ENCODE peak calls at places on chromosomes 1 and 21, in eight cellular contexts. One of them, this sample, is unnamed.

GRCh38 chr21:42187976-42188653 is 30.8 kb upstream of the ABCG1 start:
- DNase-seq in endothelial cell: no peak
- DNase-seq in HuH-7.5: no peak
- DNase-seq in naive thymus-derived CD8-positive, alpha-beta T cell: peak
- DNase-seq in stimulated activated CD4-positive, alpha-beta T cell treated with anti-CD3 and anti-CD28 coated beads, TNF-alpha, amount 100 ng/mL, for 1 hour: peak
- DNase-seq in transverse colon: peak
- DNase-seq in activated naive CD4-positive, alpha-beta T cell treated with anti-CD3 and anti-CD28 coated beads for 36 hours: peak
- DNase-seq in NCI-H748 treated with DMSO at 0.1 percent for 48 hours: no peak
- DNase-seq in this sample: peak

GRCh38 chr1:240122639-240123604 is 31.2 kb downstream of the FMN2 start:
- DNase-seq in HuH-7.5: no peak
- DNase-seq in activated naive CD4-positive, alpha-beta T cell treated with anti-CD3 and anti-CD28 coated beads for 36 hours: no peak
- DNase-seq in naive thymus-derived CD8-positive, alpha-beta T cell: no peak
- DNase-seq in transverse colon: peak
- DNase-seq in stimulated activated CD4-positive, alpha-beta T cell treated with anti-CD3 and anti-CD28 coated beads, TNF-alpha, amount 100 ng/mL, for 1 hour: no peak
- DNase-seq in NCI-H748 treated with DMSO at 0.1 percent for 48 hours: peak
- DNase-seq in endothelial cell: no peak
- DNase-seq in this sample: no peak

GRCh38 chr1:55530749-55531478 is 315.8 kb upstream of the USP24 start:
- DNase-seq in naive thymus-derived CD8-positive, alpha-beta T cell: no peak
- DNase-seq in activated naive CD4-positive, alpha-beta T cell treated with anti-CD3 and anti-CD28 coated beads for 36 hours: no peak
- DNase-seq in stimulated activated CD4-positive, alpha-beta T cell treated with anti-CD3 and anti-CD28 coated beads, TNF-alpha, amount 100 ng/mL, for 1 hour: no peak
- DNase-seq in endothelial cell: no peak
- DNase-seq in HuH-7.5: peak
- DNase-seq in transverse colon: no peak
- DNase-seq in NCI-H748 treated with DMSO at 0.1 percent for 48 hours: no peak
- DNase-seq in this sample: no peak

GRCh38 chr1:233721003-233721595 is 107.2 kb downstream of the KCNK1 start:
- DNase-seq in NCI-H748 treated with DMSO at 0.1 percent for 48 hours: no peak
- DNase-seq in HuH-7.5: no peak
- DNase-seq in activated naive CD4-positive, alpha-beta T cell treated with anti-CD3 and anti-CD28 coated beads for 36 hours: no peak
- DNase-seq in endothelial cell: no peak
- DNase-seq in transverse colon: no peak
- DNase-seq in stimulated activated CD4-positive, alpha-beta T cell treated with anti-CD3 and anti-CD28 coated beads, TNF-alpha, amount 100 ng/mL, for 1 hour: no peak
- DNase-seq in naive thymus-derived CD8-positive, alpha-beta T cell: no peak
- DNase-seq in this sample: no peak

GRCh38 chr1:11730429-11730861 is 5.5 kb upstream of the AGTRAP start:
- DNase-seq in endothelial cell: peak
- DNase-seq in stimulated activated CD4-positive, alpha-beta T cell treated with anti-CD3 and anti-CD28 coated beads, TNF-alpha, amount 100 ng/mL, for 1 hour: no peak
- DNase-seq in NCI-H748 treated with DMSO at 0.1 percent for 48 hours: no peak
- DNase-seq in HuH-7.5: no peak
- DNase-seq in transverse colon: peak
- DNase-seq in naive thymus-derived CD8-positive, alpha-beta T cell: no peak
- DNase-seq in activated naive CD4-positive, alpha-beta T cell treated with anti-CD3 and anti-CD28 coated beads for 36 hours: peak
- DNase-seq in this sample: no peak

GRCh38 chr21:33578214-33578613 is 10.3 kb downstream of the DONSON start:
- DNase-seq in endothelial cell: no peak
- DNase-seq in activated naive CD4-positive, alpha-beta T cell treated with anti-CD3 and anti-CD28 coated beads for 36 hours: no peak
- DNase-seq in transverse colon: no peak
- DNase-seq in NCI-H748 treated with DMSO at 0.1 percent for 48 hours: no peak
- DNase-seq in HuH-7.5: no peak
- DNase-seq in stimulated activated CD4-positive, alpha-beta T cell treated with anti-CD3 and anti-CD28 coated beads, TNF-alpha, amount 100 ng/mL, for 1 hour: no peak
- DNase-seq in naive thymus-derived CD8-positive, alpha-beta T cell: no peak
- DNase-seq in this sample: no peak

GRCh38 chr21:36207577-36208320 is 51.1 kb downstream of the DOP1B start:
- DNase-seq in transverse colon: no peak
- DNase-seq in naive thymus-derived CD8-positive, alpha-beta T cell: no peak
- DNase-seq in activated naive CD4-positive, alpha-beta T cell treated with anti-CD3 and anti-CD28 coated beads for 36 hours: peak
- DNase-seq in NCI-H748 treated with DMSO at 0.1 percent for 48 hours: no peak
- DNase-seq in HuH-7.5: no peak
- DNase-seq in stimulated activated CD4-positive, alpha-beta T cell treated with anti-CD3 and anti-CD28 coated beads, TNF-alpha, amount 100 ng/mL, for 1 hour: no peak
- DNase-seq in endothelial cell: no peak
- DNase-seq in this sample: no peak

GRCh38 chr1:51669191-51669590 is 52.3 kb downstream of the OSBPL9 start:
- DNase-seq in activated naive CD4-positive, alpha-beta T cell treated with anti-CD3 and anti-CD28 coated beads for 36 hours: no peak
- DNase-seq in endothelial cell: no peak
- DNase-seq in stimulated activated CD4-positive, alpha-beta T cell treated with anti-CD3 and anti-CD28 coated beads, TNF-alpha, amount 100 ng/mL, for 1 hour: no peak
- DNase-seq in NCI-H748 treated with DMSO at 0.1 percent for 48 hours: no peak
- DNase-seq in transverse colon: no peak
- DNase-seq in HuH-7.5: no peak
- DNase-seq in naive thymus-derived CD8-positive, alpha-beta T cell: no peak
- DNase-seq in this sample: no peak

GRCh38 chr1:2391034-2391384 is 345 bp downstream of the MORN1 start:
- DNase-seq in HuH-7.5: peak
- DNase-seq in naive thymus-derived CD8-positive, alpha-beta T cell: no peak
- DNase-seq in transverse colon: peak
- DNase-seq in activated naive CD4-positive, alpha-beta T cell treated with anti-CD3 and anti-CD28 coated beads for 36 hours: no peak
- DNase-seq in NCI-H748 treated with DMSO at 0.1 percent for 48 hours: no peak
- DNase-seq in stimulated activated CD4-positive, alpha-beta T cell treated with anti-CD3 and anti-CD28 coated beads, TNF-alpha, amount 100 ng/mL, for 1 hour: no peak
- DNase-seq in endothelial cell: peak
- DNase-seq in this sample: peak

GRCh38 chr1:32600034-32600433 is 50.3 kb downstream of the ZBTB8OS start:
- DNase-seq in naive thymus-derived CD8-positive, alpha-beta T cell: no peak
- DNase-seq in NCI-H748 treated with DMSO at 0.1 percent for 48 hours: no peak
- DNase-seq in activated naive CD4-positive, alpha-beta T cell treated with anti-CD3 and anti-CD28 coated beads for 36 hours: no peak
- DNase-seq in transverse colon: no peak
- DNase-seq in HuH-7.5: no peak
- DNase-seq in stimulated activated CD4-positive, alpha-beta T cell treated with anti-CD3 and anti-CD28 coated beads, TNF-alpha, amount 100 ng/mL, for 1 hour: no peak
- DNase-seq in endothelial cell: no peak
- DNase-seq in this sample: no peak

GRCh38 chr1:239031310-239031709 is 355.1 kb upstream of the CHRM3 start:
- DNase-seq in stimulated activated CD4-positive, alpha-beta T cell treated with anti-CD3 and anti-CD28 coated beads, TNF-alpha, amount 100 ng/mL, for 1 hour: no peak
- DNase-seq in NCI-H748 treated with DMSO at 0.1 percent for 48 hours: no peak
- DNase-seq in endothelial cell: no peak
- DNase-seq in activated naive CD4-positive, alpha-beta T cell treated with anti-CD3 and anti-CD28 coated beads for 36 hours: no peak
- DNase-seq in HuH-7.5: no peak
- DNase-seq in naive thymus-derived CD8-positive, alpha-beta T cell: no peak
- DNase-seq in transverse colon: no peak
- DNase-seq in this sample: no peak

GRCh38 chr1:201468501-201468843 is 516 bp downstream of the PHLDA3 start:
- DNase-seq in naive thymus-derived CD8-positive, alpha-beta T cell: no peak
- DNase-seq in stimulated activated CD4-positive, alpha-beta T cell treated with anti-CD3 and anti-CD28 coated beads, TNF-alpha, amount 100 ng/mL, for 1 hour: no peak
- DNase-seq in NCI-H748 treated with DMSO at 0.1 percent for 48 hours: no peak
- DNase-seq in transverse colon: no peak
- DNase-seq in activated naive CD4-positive, alpha-beta T cell treated with anti-CD3 and anti-CD28 coated beads for 36 hours: peak
- DNase-seq in endothelial cell: no peak
- DNase-seq in HuH-7.5: no peak
- DNase-seq in this sample: no peak

GRCh38 chr1:2384941-2385481 is 6.3 kb downstream of the MORN1 start:
- DNase-seq in naive thymus-derived CD8-positive, alpha-beta T cell: no peak
- DNase-seq in HuH-7.5: no peak
- DNase-seq in endothelial cell: no peak
- DNase-seq in activated naive CD4-positive, alpha-beta T cell treated with anti-CD3 and anti-CD28 coated beads for 36 hours: no peak
- DNase-seq in transverse colon: peak
- DNase-seq in stimulated activated CD4-positive, alpha-beta T cell treated with anti-CD3 and anti-CD28 coated beads, TNF-alpha, amount 100 ng/mL, for 1 hour: no peak
- DNase-seq in NCI-H748 treated with DMSO at 0.1 percent for 48 hours: no peak
- DNase-seq in this sample: no peak

GRCh38 chr1:225655509-225656258 is 2.8 kb upstream of the ENAH start:
- DNase-seq in NCI-H748 treated with DMSO at 0.1 percent for 48 hours: no peak
- DNase-seq in naive thymus-derived CD8-positive, alpha-beta T cell: no peak
- DNase-seq in activated naive CD4-positive, alpha-beta T cell treated with anti-CD3 and anti-CD28 coated beads for 36 hours: peak
- DNase-seq in transverse colon: peak
- DNase-seq in stimulated activated CD4-positive, alpha-beta T cell treated with anti-CD3 and anti-CD28 coated beads, TNF-alpha, amount 100 ng/mL, for 1 hour: no peak
- DNase-seq in endothelial cell: no peak
- DNase-seq in HuH-7.5: no peak
- DNase-seq in this sample: no peak

GRCh38 chr1:173714441-173714758 is 381 bp upstream of the KLHL20 start:
- DNase-seq in endothelial cell: no peak
- DNase-seq in HuH-7.5: no peak
- DNase-seq in NCI-H748 treated with DMSO at 0.1 percent for 48 hours: no peak
- DNase-seq in stimulated activated CD4-positive, alpha-beta T cell treated with anti-CD3 and anti-CD28 coated beads, TNF-alpha, amount 100 ng/mL, for 1 hour: no peak
- DNase-seq in transverse colon: no peak
- DNase-seq in naive thymus-derived CD8-positive, alpha-beta T cell: no peak
- DNase-seq in activated naive CD4-positive, alpha-beta T cell treated with anti-CD3 and anti-CD28 coated beads for 36 hours: no peak
- DNase-seq in this sample: peak

GRCh38 chr1:64965239-64966157 is 851 bp downstream of the JAK1 start:
- DNase-seq in transverse colon: peak
- DNase-seq in naive thymus-derived CD8-positive, alpha-beta T cell: peak
- DNase-seq in NCI-H748 treated with DMSO at 0.1 percent for 48 hours: no peak
- DNase-seq in activated naive CD4-positive, alpha-beta T cell treated with anti-CD3 and anti-CD28 coated beads for 36 hours: peak
- DNase-seq in HuH-7.5: peak
- DNase-seq in endothelial cell: peak
- DNase-seq in stimulated activated CD4-positive, alpha-beta T cell treated with anti-CD3 and anti-CD28 coated beads, TNF-alpha, amount 100 ng/mL, for 1 hour: peak
- DNase-seq in this sample: peak

GRCh38 chr1:7388141-7388487 is 383.0 kb upstream of the VAMP3 start:
- DNase-seq in NCI-H748 treated with DMSO at 0.1 percent for 48 hours: no peak
- DNase-seq in transverse colon: no peak
- DNase-seq in naive thymus-derived CD8-positive, alpha-beta T cell: no peak
- DNase-seq in activated naive CD4-positive, alpha-beta T cell treated with anti-CD3 and anti-CD28 coated beads for 36 hours: no peak
- DNase-seq in HuH-7.5: no peak
- DNase-seq in stimulated activated CD4-positive, alpha-beta T cell treated with anti-CD3 and anti-CD28 coated beads, TNF-alpha, amount 100 ng/mL, for 1 hour: no peak
- DNase-seq in endothelial cell: no peak
- DNase-seq in this sample: no peak

GRCh38 chr1:212683357-212683722 is 16.3 kb downstream of the BATF3 start:
- DNase-seq in naive thymus-derived CD8-positive, alpha-beta T cell: no peak
- DNase-seq in transverse colon: peak
- DNase-seq in activated naive CD4-positive, alpha-beta T cell treated with anti-CD3 and anti-CD28 coated beads for 36 hours: peak
- DNase-seq in stimulated activated CD4-positive, alpha-beta T cell treated with anti-CD3 and anti-CD28 coated beads, TNF-alpha, amount 100 ng/mL, for 1 hour: no peak
- DNase-seq in endothelial cell: no peak
- DNase-seq in HuH-7.5: no peak
- DNase-seq in NCI-H748 treated with DMSO at 0.1 percent for 48 hours: no peak
- DNase-seq in this sample: no peak

GRCh38 chr1:243846761-243847160 is 3.3 kb downstream of the AKT3 start:
- DNase-seq in transverse colon: no peak
- DNase-seq in naive thymus-derived CD8-positive, alpha-beta T cell: no peak
- DNase-seq in endothelial cell: no peak
- DNase-seq in NCI-H748 treated with DMSO at 0.1 percent for 48 hours: no peak
- DNase-seq in stimulated activated CD4-positive, alpha-beta T cell treated with anti-CD3 and anti-CD28 coated beads, TNF-alpha, amount 100 ng/mL, for 1 hour: no peak
- DNase-seq in activated naive CD4-positive, alpha-beta T cell treated with anti-CD3 and anti-CD28 coated beads for 36 hours: no peak
- DNase-seq in HuH-7.5: no peak
- DNase-seq in this sample: no peak

GRCh38 chr1:78360584-78360983 is 130.2 kb upstream of the PTGFR start:
- DNase-seq in NCI-H748 treated with DMSO at 0.1 percent for 48 hours: no peak
- DNase-seq in endothelial cell: no peak
- DNase-seq in activated naive CD4-positive, alpha-beta T cell treated with anti-CD3 and anti-CD28 coated beads for 36 hours: no peak
- DNase-seq in HuH-7.5: no peak
- DNase-seq in stimulated activated CD4-positive, alpha-beta T cell treated with anti-CD3 and anti-CD28 coated beads, TNF-alpha, amount 100 ng/mL, for 1 hour: no peak
- DNase-seq in naive thymus-derived CD8-positive, alpha-beta T cell: no peak
- DNase-seq in transverse colon: no peak
- DNase-seq in this sample: no peak

GRCh38 chr1:11413907-11414495 is 65.0 kb upstream of the DISP3 start:
- DNase-seq in endothelial cell: no peak
- DNase-seq in NCI-H748 treated with DMSO at 0.1 percent for 48 hours: no peak
- DNase-seq in stimulated activated CD4-positive, alpha-beta T cell treated with anti-CD3 and anti-CD28 coated beads, TNF-alpha, amount 100 ng/mL, for 1 hour: no peak
- DNase-seq in naive thymus-derived CD8-positive, alpha-beta T cell: no peak
- DNase-seq in HuH-7.5: no peak
- DNase-seq in transverse colon: no peak
- DNase-seq in activated naive CD4-positive, alpha-beta T cell treated with anti-CD3 and anti-CD28 coated beads for 36 hours: no peak
- DNase-seq in this sample: no peak

GRCh38 chr1:232950919-232951579 is 638 bp downstream of the NTPCR start:
- DNase-seq in transverse colon: peak
- DNase-seq in endothelial cell: peak
- DNase-seq in activated naive CD4-positive, alpha-beta T cell treated with anti-CD3 and anti-CD28 coated beads for 36 hours: peak
- DNase-seq in HuH-7.5: peak
- DNase-seq in naive thymus-derived CD8-positive, alpha-beta T cell: no peak
- DNase-seq in NCI-H748 treated with DMSO at 0.1 percent for 48 hours: no peak
- DNase-seq in stimulated activated CD4-positive, alpha-beta T cell treated with anti-CD3 and anti-CD28 coated beads, TNF-alpha, amount 100 ng/mL, for 1 hour: no peak
- DNase-seq in this sample: no peak

GRCh38 chr21:44375281-44375651 is 21.8 kb downstream of the TRPM2 start:
- DNase-seq in activated naive CD4-positive, alpha-beta T cell treated with anti-CD3 and anti-CD28 coated beads for 36 hours: peak
- DNase-seq in transverse colon: peak
- DNase-seq in endothelial cell: no peak
- DNase-seq in naive thymus-derived CD8-positive, alpha-beta T cell: no peak
- DNase-seq in NCI-H748 treated with DMSO at 0.1 percent for 48 hours: no peak
- DNase-seq in stimulated activated CD4-positive, alpha-beta T cell treated with anti-CD3 and anti-CD28 coated beads, TNF-alpha, amount 100 ng/mL, for 1 hour: no peak
- DNase-seq in HuH-7.5: no peak
- DNase-seq in this sample: peak

GRCh38 chr1:159881930-159882839 is 17.8 kb downstream of the CFAP45 start:
- DNase-seq in HuH-7.5: no peak
- DNase-seq in NCI-H748 treated with DMSO at 0.1 percent for 48 hours: peak
- DNase-seq in naive thymus-derived CD8-positive, alpha-beta T cell: peak
- DNase-seq in transverse colon: peak
- DNase-seq in activated naive CD4-positive, alpha-beta T cell treated with anti-CD3 and anti-CD28 coated beads for 36 hours: peak
- DNase-seq in endothelial cell: peak
- DNase-seq in stimulated activated CD4-positive, alpha-beta T cell treated with anti-CD3 and anti-CD28 coated beads, TNF-alpha, amount 100 ng/mL, for 1 hour: no peak
- DNase-seq in this sample: no peak

GRCh38 chr1:207833381-207833780 is 77.5 kb downstream of the CD34 start:
- DNase-seq in NCI-H748 treated with DMSO at 0.1 percent for 48 hours: no peak
- DNase-seq in stimulated activated CD4-positive, alpha-beta T cell treated with anti-CD3 and anti-CD28 coated beads, TNF-alpha, amount 100 ng/mL, for 1 hour: no peak
- DNase-seq in HuH-7.5: no peak
- DNase-seq in naive thymus-derived CD8-positive, alpha-beta T cell: no peak
- DNase-seq in activated naive CD4-positive, alpha-beta T cell treated with anti-CD3 and anti-CD28 coated beads for 36 hours: no peak
- DNase-seq in endothelial cell: no peak
- DNase-seq in transverse colon: no peak
- DNase-seq in this sample: no peak

GRCh38 chr1:10080523-10080922 is 47.8 kb downstream of the UBE4B start:
- DNase-seq in NCI-H748 treated with DMSO at 0.1 percent for 48 hours: no peak
- DNase-seq in stimulated activated CD4-positive, alpha-beta T cell treated with anti-CD3 and anti-CD28 coated beads, TNF-alpha, amount 100 ng/mL, for 1 hour: no peak
- DNase-seq in naive thymus-derived CD8-positive, alpha-beta T cell: no peak
- DNase-seq in HuH-7.5: no peak
- DNase-seq in transverse colon: no peak
- DNase-seq in endothelial cell: no peak
- DNase-seq in activated naive CD4-positive, alpha-beta T cell treated with anti-CD3 and anti-CD28 coated beads for 36 hours: no peak
- DNase-seq in this sample: no peak

GRCh38 chr1:177209357-177209756 is 38.6 kb downstream of the BRINP2 start:
- DNase-seq in naive thymus-derived CD8-positive, alpha-beta T cell: no peak
- DNase-seq in endothelial cell: no peak
- DNase-seq in transverse colon: peak
- DNase-seq in stimulated activated CD4-positive, alpha-beta T cell treated with anti-CD3 and anti-CD28 coated beads, TNF-alpha, amount 100 ng/mL, for 1 hour: no peak
- DNase-seq in NCI-H748 treated with DMSO at 0.1 percent for 48 hours: peak
- DNase-seq in activated naive CD4-positive, alpha-beta T cell treated with anti-CD3 and anti-CD28 coated beads for 36 hours: no peak
- DNase-seq in HuH-7.5: peak
- DNase-seq in this sample: no peak

GRCh38 chr1:25099343-25099951 is 132.9 kb downstream of the SYF2 start:
- DNase-seq in NCI-H748 treated with DMSO at 0.1 percent for 48 hours: peak
- DNase-seq in stimulated activated CD4-positive, alpha-beta T cell treated with anti-CD3 and anti-CD28 coated beads, TNF-alpha, amount 100 ng/mL, for 1 hour: no peak
- DNase-seq in transverse colon: peak
- DNase-seq in activated naive CD4-positive, alpha-beta T cell treated with anti-CD3 and anti-CD28 coated beads for 36 hours: peak
- DNase-seq in endothelial cell: no peak
- DNase-seq in naive thymus-derived CD8-positive, alpha-beta T cell: no peak
- DNase-seq in HuH-7.5: no peak
- DNase-seq in this sample: no peak

GRCh38 chr21:46129846-46130651 is 25.3 kb downstream of the FTCD start:
- DNase-seq in naive thymus-derived CD8-positive, alpha-beta T cell: peak
- DNase-seq in NCI-H748 treated with DMSO at 0.1 percent for 48 hours: no peak
- DNase-seq in stimulated activated CD4-positive, alpha-beta T cell treated with anti-CD3 and anti-CD28 coated beads, TNF-alpha, amount 100 ng/mL, for 1 hour: no peak
- DNase-seq in HuH-7.5: no peak
- DNase-seq in transverse colon: no peak
- DNase-seq in activated naive CD4-positive, alpha-beta T cell treated with anti-CD3 and anti-CD28 coated beads for 36 hours: no peak
- DNase-seq in endothelial cell: no peak
- DNase-seq in this sample: no peak

GRCh38 chr1:246582301-246583055 is 16.2 kb downstream of the CNST start:
- DNase-seq in transverse colon: peak
- DNase-seq in NCI-H748 treated with DMSO at 0.1 percent for 48 hours: no peak
- DNase-seq in HuH-7.5: no peak
- DNase-seq in activated naive CD4-positive, alpha-beta T cell treated with anti-CD3 and anti-CD28 coated beads for 36 hours: no peak
- DNase-seq in endothelial cell: no peak
- DNase-seq in stimulated activated CD4-positive, alpha-beta T cell treated with anti-CD3 and anti-CD28 coated beads, TNF-alpha, amount 100 ng/mL, for 1 hour: no peak
- DNase-seq in naive thymus-derived CD8-positive, alpha-beta T cell: no peak
- DNase-seq in this sample: no peak

GRCh38 chr1:214445846-214446614 is 105.4 kb downstream of the PTPN14 start:
- DNase-seq in endothelial cell: no peak
- DNase-seq in activated naive CD4-positive, alpha-beta T cell treated with anti-CD3 and anti-CD28 coated beads for 36 hours: no peak
- DNase-seq in transverse colon: no peak
- DNase-seq in NCI-H748 treated with DMSO at 0.1 percent for 48 hours: no peak
- DNase-seq in HuH-7.5: no peak
- DNase-seq in stimulated activated CD4-positive, alpha-beta T cell treated with anti-CD3 and anti-CD28 coated beads, TNF-alpha, amount 100 ng/mL, for 1 hour: no peak
- DNase-seq in naive thymus-derived CD8-positive, alpha-beta T cell: no peak
- DNase-seq in this sample: no peak